ENCODE peak calls at places on chromosomes 12 and 14, in nine cellular contexts. I is Panc1, X is ovary, V is gastrocnemius medialis, W is GM06990, E is endothelial cell of umbilical vein, F is cardiac fibroblast, D is MM.1S, U is hepatocyte. T is an unnamed sample.

GRCh38 chr14:24262821-24263733 is at the start of gene TGM1:
- DNase-seq in I (no peak), X (no peak), V (no peak), W (no peak), E (no peak), F (no peak), D (no peak), U (no peak), T (no peak)

GRCh38 chr12:89889051-89889450 is 180.4 kb upstream of the ATP2B1 start:
- DNase-seq in I (no peak), X (no peak), V (no peak), W (no peak), E (no peak), F (peak), D (no peak), U (no peak), T (no peak)

GRCh38 chr14:34693228-34693939 is 21.0 kb downstream of the CFL2 start:
- DNase-seq in I (no peak), X (peak), V (peak), W (no peak), E (no peak), F (peak), D (no peak), U (peak), T (no peak)

GRCh38 chr12:27542628-27543027 is 18.6 kb downstream of the PPFIBP1 start:
- DNase-seq in I (no peak), X (no peak), V (no peak), W (no peak), E (no peak), F (peak), D (no peak), U (peak), T (peak)

GRCh38 chr14:93430319-93430801 is 379 bp upstream of the UNC79 start:
- DNase-seq in I (no peak), X (no peak), V (no peak), W (no peak), E (no peak), F (no peak), D (no peak), U (peak), T (no peak)

GRCh38 chr12:53798575-53798974 is 46.8 kb upstream of the CISTR start:
- DNase-seq in I (no peak), X (no peak), V (no peak), W (no peak), E (no peak), F (peak), D (no peak), U (no peak), T (no peak)

GRCh38 chr12:99035776-99036175 is 390.7 kb downstream of the APAF1 start:
- DNase-seq in I (no peak), X (no peak), V (no peak), W (no peak), E (no peak), F (no peak), D (no peak), U (no peak), T (no peak)

GRCh38 chr12:45637706-45638105 is 91.8 kb upstream of the ARID2 start:
- DNase-seq in I (no peak), X (no peak), V (no peak), W (no peak), E (peak), F (peak), D (no peak), U (no peak), T (no peak)

GRCh38 chr12:48004039-48004940 is at the start of gene COL2A1:
- DNase-seq in I (no peak), X (no peak), V (no peak), W (no peak), E (peak), F (peak), D (no peak), U (peak), T (no peak)

GRCh38 chr12:73106296-73106695 is 834.1 kb downstream of the TRHDE start:
- DNase-seq in I (no peak), X (no peak), V (no peak), W (no peak), E (no peak), F (no peak), D (no peak), U (no peak), T (peak)

GRCh38 chr12:107320929-107321618 is 227.7 kb upstream of the CRY1 start:
- DNase-seq in I (no peak), X (no peak), V (no peak), W (no peak), E (no peak), F (peak), D (no peak), U (peak), T (no peak)

GRCh38 chr12:48977290-48978281 is 536 bp upstream of the WNT1 start:
- DNase-seq in I (no peak), X (no peak), V (no peak), W (peak), E (no peak), F (peak), D (peak), U (peak), T (no peak)

GRCh38 chr12:131893605-131894312 is 663 bp upstream of the ULK1 start:
- DNase-seq in I (no peak), X (no peak), V (no peak), W (no peak), E (no peak), F (peak), D (no peak), U (no peak), T (no peak)

DNA sequence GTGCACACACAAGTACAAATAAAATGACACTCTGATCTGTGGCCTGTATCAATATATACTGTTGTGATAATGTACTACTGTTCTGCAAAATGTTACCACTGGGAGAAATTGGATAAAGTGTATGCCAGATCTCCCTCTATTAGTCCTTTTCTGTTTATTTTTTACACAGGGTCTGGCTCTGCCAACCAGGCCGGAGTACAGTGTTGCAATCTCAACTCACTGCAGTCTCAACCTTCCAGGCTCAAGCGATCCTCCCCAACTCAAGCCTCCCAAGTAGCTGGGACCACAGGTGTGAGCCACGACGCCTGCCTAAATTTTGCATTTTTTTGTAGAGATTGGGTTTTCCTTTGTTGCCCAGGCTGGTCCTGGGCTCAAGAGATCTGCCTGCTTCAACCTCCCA is 1.9 kb downstream of the NT5DC3 start:
- DNase-seq in I (no peak), X (no peak), V (no peak), W (no peak), E (no peak), F (no peak), D (no peak), U (no peak), T (no peak)
- H3K4me3 ChIP-seq in I (peak), X (peak), V (no peak), W (no peak), E (no peak), F (no peak), D (no peak), U (no peak), T (peak)

DNA sequence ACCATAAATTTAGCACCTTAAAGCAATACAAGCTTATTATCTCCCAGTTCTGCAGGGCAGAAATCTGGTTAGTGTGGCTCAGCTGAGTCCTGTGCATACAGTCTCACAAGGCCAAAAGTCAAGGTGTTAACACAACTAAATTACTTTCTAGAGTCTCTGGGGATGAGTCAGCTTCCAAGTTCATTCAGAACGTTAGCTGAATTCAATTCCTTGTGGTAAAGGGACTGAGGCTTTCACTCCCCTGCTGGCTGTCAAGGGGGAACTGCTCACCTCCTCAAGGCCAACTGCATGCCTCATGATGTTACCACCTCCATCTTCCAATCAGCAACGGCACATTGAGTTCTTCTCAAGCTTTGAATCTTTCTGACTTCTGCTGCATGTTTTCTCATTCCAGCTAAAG is 27.6 kb downstream of the EML5 start:
- DNase-seq in I (no peak), X (no peak), V (no peak), W (no peak), E (no peak), F (peak), D (no peak), U (no peak), T (peak)
- TF ChIP-seq CTCF in I (no peak), X (no peak), V (no peak), W (no peak), E (no peak), F (no peak), D (no peak), U (no peak), T (peak)

DNA sequence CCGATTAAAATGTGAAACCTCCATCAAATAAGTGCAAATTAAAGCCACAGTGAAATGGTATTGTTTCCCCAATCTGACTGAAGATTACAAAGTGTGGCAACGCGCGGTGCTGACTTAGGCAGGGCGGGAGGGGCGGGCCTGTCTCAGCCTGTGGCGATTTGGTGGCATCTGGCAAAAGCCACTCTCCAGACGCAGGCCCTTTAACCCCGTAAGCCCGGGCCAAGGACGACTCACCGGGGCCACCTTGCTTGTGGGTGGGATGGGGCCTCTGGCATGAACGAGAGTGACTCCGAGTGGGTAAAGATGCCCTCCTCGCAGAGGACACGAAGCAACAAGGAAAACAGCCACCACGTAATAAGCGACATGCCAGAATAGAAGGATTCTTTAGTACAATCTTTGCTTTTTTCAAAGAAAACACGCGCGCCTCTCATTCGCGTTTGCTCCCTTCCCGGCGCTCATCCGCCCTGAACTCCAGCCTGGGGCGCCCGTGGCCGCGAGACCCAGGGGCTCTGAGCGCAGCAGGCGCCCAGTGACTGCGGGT is 809 bp downstream of the DEGS2 start:
- DNase-seq in I (no peak), X (no peak), V (no peak), W (no peak), E (no peak), F (no peak), D (no peak), U (no peak), T (no peak)
- H3K4me3 ChIP-seq in I (peak), X (no peak), V (peak), W (no peak), E (no peak), F (no peak), D (no peak), U (peak), T (no peak)

GRCh38 chr12:42255221-42255874 is 17.3 kb upstream of the YAF2 start:
- DNase-seq in I (no peak), X (no peak), V (no peak), W (no peak), E (no peak), F (no peak), D (no peak), U (no peak), T (no peak)
- TF ChIP-seq CTCF in I (peak), X (no peak), V (no peak), W (no peak), E (no peak), F (no peak), D (no peak), U (no peak), T (peak)

DNA sequence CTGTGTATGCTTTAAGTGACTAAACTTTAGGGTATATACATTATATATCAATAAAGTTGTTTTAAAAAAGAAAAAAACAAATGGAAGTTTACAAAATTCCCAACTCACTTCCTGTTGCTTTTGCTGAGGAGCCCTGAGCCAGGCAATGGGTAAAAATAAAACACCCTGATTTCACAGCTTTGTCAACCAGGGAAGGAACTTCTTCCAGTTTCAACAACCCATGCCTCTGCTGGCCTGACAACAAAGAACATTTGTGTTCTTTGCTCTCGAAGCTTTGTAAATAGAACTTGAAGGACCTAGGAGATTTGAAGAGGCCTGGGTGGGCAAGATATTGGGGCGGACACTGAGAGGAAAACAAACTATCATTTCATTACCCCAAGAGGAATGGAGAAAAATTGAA is 141.2 kb upstream of the NOS1 start:
- DNase-seq in I (no peak), X (no peak), V (no peak), W (no peak), E (no peak), F (no peak), D (no peak), U (no peak), T (no peak)
- H3K4me3 ChIP-seq in I (no peak), X (no peak), V (no peak), W (no peak), E (no peak), F (no peak), D (no peak), U (no peak), T (no peak)

DNA sequence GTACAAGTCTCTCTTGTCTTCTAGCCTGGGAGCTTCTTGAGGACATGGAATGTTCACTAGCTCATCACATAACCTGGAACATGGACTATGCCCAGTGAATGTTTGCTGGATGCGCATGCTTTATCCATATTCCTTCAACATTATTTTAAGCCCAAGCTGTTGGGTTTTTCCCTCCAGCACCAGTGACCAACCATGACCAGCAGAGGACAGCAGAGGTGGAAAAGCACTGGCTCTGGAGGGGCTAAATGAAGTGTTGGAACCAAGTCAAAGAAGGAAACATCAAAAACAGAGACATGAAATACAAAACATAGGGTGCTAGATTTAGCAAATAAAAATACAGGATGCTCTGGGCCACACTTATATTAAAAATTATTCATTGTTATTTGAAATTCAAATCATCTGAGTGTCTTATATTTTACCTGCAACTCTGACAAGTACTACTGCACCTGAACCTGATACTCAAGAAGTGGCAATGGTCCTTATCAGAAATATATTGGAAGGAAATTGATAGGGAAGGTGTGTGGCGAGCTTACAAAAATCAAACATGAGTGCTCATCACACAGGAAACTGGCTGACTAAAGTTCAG is 23.1 kb upstream of the HELB start:
- DNase-seq in I (no peak), X (no peak), V (no peak), W (no peak), E (peak), F (peak), D (no peak), U (peak), T (no peak)
- TF ChIP-seq CTCF in I (peak), X (no peak), V (no peak), W (peak), E (peak), F (peak), D (peak), U (peak), T (peak)

GRCh38 chr12:9241301-9241700 is 33.1 kb upstream of the PZP start:
- DNase-seq in I (no peak), X (no peak), V (no peak), W (no peak), E (no peak), F (no peak), D (no peak), U (no peak), T (no peak)
- H3K4me3 ChIP-seq in I (no peak), X (no peak), V (peak), W (no peak), E (no peak), F (no peak), D (no peak), U (no peak), T (no peak)

DNA sequence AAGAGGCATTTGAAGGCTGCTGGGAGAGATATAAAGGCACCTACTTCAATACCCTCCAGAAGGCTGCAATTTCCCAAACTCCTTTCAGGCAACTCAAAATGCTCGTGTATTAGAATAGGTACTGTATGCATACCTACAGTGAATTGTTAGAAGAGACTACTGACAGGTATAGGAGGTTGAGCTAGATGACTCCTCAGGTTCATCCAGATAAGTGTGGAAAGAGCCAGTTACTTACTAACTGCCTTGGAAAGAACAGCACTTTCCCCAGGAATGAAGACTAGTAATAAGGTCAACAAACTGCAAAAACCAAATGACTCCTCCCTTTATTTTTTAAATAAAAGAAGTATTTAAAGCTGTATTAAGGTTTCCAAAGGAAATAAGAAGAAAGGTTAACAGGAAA is 429.0 kb downstream of the MDGA2 start:
- DNase-seq in I (no peak), X (no peak), V (no peak), W (no peak), E (no peak), F (no peak), D (no peak), U (no peak), T (no peak)
- TF ChIP-seq CTCF in I (no peak), X (no peak), V (no peak), W (no peak), E (no peak), F (no peak), D (no peak), U (no peak), T (no peak)

DNA sequence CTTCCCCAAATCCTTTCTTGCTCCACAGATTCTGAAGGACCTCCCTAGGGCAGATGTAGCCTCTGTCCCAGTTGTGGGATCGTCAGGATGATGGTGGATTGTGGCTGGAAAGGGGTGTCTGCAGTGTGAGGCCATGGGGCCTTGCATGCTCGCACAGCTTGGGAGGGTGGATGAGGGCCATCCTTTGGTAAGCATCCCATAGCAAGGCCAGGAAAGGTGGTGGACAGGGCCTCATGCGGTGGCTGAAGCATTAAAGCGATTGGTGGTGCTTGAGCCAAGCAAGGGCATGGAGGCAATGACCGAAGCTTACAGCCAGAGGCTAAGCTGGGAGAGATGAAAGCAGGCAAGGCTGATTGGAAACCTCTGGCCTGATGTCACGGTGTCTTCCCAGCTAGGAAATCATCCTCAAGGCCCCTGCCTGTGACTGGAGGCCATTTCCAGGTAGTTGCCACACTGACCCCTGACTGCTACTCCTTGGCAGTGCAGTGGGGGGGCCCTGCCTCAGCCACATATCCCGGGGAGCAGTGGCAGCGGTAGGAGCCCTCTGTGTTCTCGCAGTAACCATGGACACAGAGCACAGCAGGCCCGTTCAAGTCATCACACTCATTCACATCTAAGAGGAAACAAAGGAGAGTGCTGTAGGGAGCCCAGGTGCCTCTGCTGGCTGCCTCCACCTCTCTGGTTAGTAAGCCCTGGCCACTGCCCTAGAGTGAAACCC is 7.0 kb downstream of the ISCA2 start:
- DNase-seq in I (no peak), X (no peak), V (no peak), W (no peak), E (no peak), F (no peak), D (no peak), U (no peak), T (no peak)
- H3K4me3 ChIP-seq in I (no peak), X (no peak), V (no peak), W (no peak), E (no peak), F (no peak), D (no peak), U (no peak), T (no peak)

GRCh38 chr12:6556857-6557256 is 1.0 kb upstream of the IFFO1 start:
- DNase-seq in I (no peak), X (no peak), V (peak), W (no peak), E (no peak), F (no peak), D (no peak), U (no peak), T (no peak)

GRCh38 chr12:6552140-6552551 is 3.7 kb downstream of the IFFO1 start:
- DNase-seq in I (no peak), X (no peak), V (peak), W (no peak), E (no peak), F (peak), D (no peak), U (no peak), T (no peak)

GRCh38 chr12:6554168-6554989 is 1.5 kb downstream of the IFFO1 start:
- DNase-seq in I (no peak), X (peak), V (peak), W (peak), E (peak), F (peak), D (peak), U (peak), T (no peak)

GRCh38 chr12:6553051-6553868 is 2.6 kb downstream of the IFFO1 start:
- DNase-seq in I (no peak), X (no peak), V (peak), W (no peak), E (no peak), F (peak), D (no peak), U (no peak), T (no peak)

GRCh38 chr12:6554990-6555691 is 701 bp downstream of the IFFO1 start:
- DNase-seq in I (no peak), X (no peak), V (no peak), W (no peak), E (no peak), F (peak), D (no peak), U (no peak), T (no peak)
- TF ChIP-seq CTCF in I (no peak), X (no peak), V (no peak), W (no peak), E (no peak), F (no peak), D (no peak), U (no peak), T (no peak)